ENCODE peak calls at places on chromosome 11, in seven cellular contexts. One of them, this sample, is unnamed.

GRCh38 chr11:36114095-36114494 is 170.2 kb downstream of the LDLRAD3 start:
- DNase-seq in K562: no peak
- DNase-seq in bronchial epithelial cell: no peak
- DNase-seq in heart right ventricle: no peak
- DNase-seq in AG04449: no peak
- DNase-seq in HFFc6: no peak
- DNase-seq in endothelial cell: no peak
- DNase-seq in this sample: no peak

GRCh38 chr11:30479899-30480298 is 106.3 kb downstream of the MPPED2 start:
- DNase-seq in K562: no peak
- DNase-seq in bronchial epithelial cell: no peak
- DNase-seq in heart right ventricle: no peak
- DNase-seq in AG04449: no peak
- DNase-seq in HFFc6: no peak
- DNase-seq in endothelial cell: no peak
- DNase-seq in this sample: no peak

GRCh38 chr11:16902182-16902581 is 112.0 kb downstream of the PLEKHA7 start:
- DNase-seq in K562: no peak
- DNase-seq in bronchial epithelial cell: peak; percentile 99
- DNase-seq in heart right ventricle: no peak
- DNase-seq in AG04449: no peak
- DNase-seq in HFFc6: no peak
- DNase-seq in endothelial cell: no peak
- DNase-seq in this sample: no peak

GRCh38 chr11:108882211-108882831 is 217.5 kb downstream of the DDX10 start:
- DNase-seq in K562: no peak
- DNase-seq in bronchial epithelial cell: no peak
- DNase-seq in heart right ventricle: no peak
- DNase-seq in AG04449: no peak
- DNase-seq in HFFc6: no peak
- DNase-seq in endothelial cell: no peak
- DNase-seq in this sample: no peak

GRCh38 chr11:65606876-65607613 is 7.0 kb downstream of the MAP3K11 start:
- DNase-seq in K562: peak; percentile 79
- DNase-seq in bronchial epithelial cell: peak; percentile 93
- DNase-seq in heart right ventricle: peak; percentile 96
- DNase-seq in AG04449: peak; percentile 59
- DNase-seq in HFFc6: peak; percentile 45
- DNase-seq in endothelial cell: peak; percentile 91
- DNase-seq in this sample: peak; percentile 88

GRCh38 chr11:15073361-15074205 is at the start of gene CALCB:
- DNase-seq in K562: no peak
- DNase-seq in bronchial epithelial cell: peak; percentile 13
- DNase-seq in heart right ventricle: no peak
- DNase-seq in AG04449: no peak
- DNase-seq in HFFc6: no peak
- DNase-seq in endothelial cell: peak; percentile 33
- DNase-seq in this sample: no peak

GRCh38 chr11:776459-777287 is 614 bp downstream of the GATD1 start:
- DNase-seq in K562: peak; percentile 90
- DNase-seq in bronchial epithelial cell: no peak
- DNase-seq in heart right ventricle: no peak
- DNase-seq in AG04449: no peak
- DNase-seq in HFFc6: no peak
- DNase-seq in endothelial cell: peak; percentile 62
- DNase-seq in this sample: no peak

GRCh38 chr11:62613275-62613864 is 313 bp downstream of the ROM1 start:
- DNase-seq in K562: no peak
- DNase-seq in bronchial epithelial cell: no peak
- DNase-seq in heart right ventricle: no peak
- DNase-seq in AG04449: no peak
- DNase-seq in HFFc6: no peak
- DNase-seq in endothelial cell: peak; percentile 15
- DNase-seq in this sample: no peak

GRCh38 chr11:7523416-7524210 is 9.8 kb downstream of the PPFIBP2 start:
- DNase-seq in K562: no peak
- DNase-seq in bronchial epithelial cell: no peak
- DNase-seq in heart right ventricle: peak; percentile 31
- DNase-seq in AG04449: no peak
- DNase-seq in HFFc6: no peak
- DNase-seq in endothelial cell: no peak
- DNase-seq in this sample: no peak

GRCh38 chr11:71421392-71421950 is 26.7 kb downstream of the DHCR7 start:
- DNase-seq in K562: no peak
- DNase-seq in bronchial epithelial cell: no peak
- DNase-seq in heart right ventricle: no peak
- DNase-seq in AG04449: no peak
- DNase-seq in HFFc6: no peak
- DNase-seq in endothelial cell: no peak
- DNase-seq in this sample: no peak

GRCh38 chr11:3121931-3122774 is 43.0 kb downstream of the OSBPL5 start:
- DNase-seq in K562: no peak
- DNase-seq in bronchial epithelial cell: no peak
- DNase-seq in heart right ventricle: no peak
- DNase-seq in AG04449: no peak
- DNase-seq in HFFc6: no peak
- DNase-seq in endothelial cell: no peak
- DNase-seq in this sample: no peak

GRCh38 chr11:96197801-96198465 is 145.1 kb downstream of the MAML2 start:
- DNase-seq in K562: no peak
- DNase-seq in bronchial epithelial cell: no peak
- DNase-seq in heart right ventricle: no peak
- DNase-seq in AG04449: no peak
- DNase-seq in HFFc6: no peak
- DNase-seq in endothelial cell: no peak
- DNase-seq in this sample: no peak

GRCh38 chr11:14203392-14203791 is 155.6 kb downstream of the RRAS2 start:
- DNase-seq in K562: no peak
- DNase-seq in bronchial epithelial cell: no peak
- DNase-seq in heart right ventricle: no peak
- DNase-seq in AG04449: no peak
- DNase-seq in HFFc6: no peak
- DNase-seq in endothelial cell: no peak
- DNase-seq in this sample: no peak

GRCh38 chr11:12674571-12674935 is 332 bp downstream of the TEAD1 start:
- DNase-seq in K562: peak; percentile 56
- DNase-seq in bronchial epithelial cell: no peak
- DNase-seq in heart right ventricle: peak; percentile 28
- DNase-seq in AG04449: no peak
- DNase-seq in HFFc6: no peak
- DNase-seq in endothelial cell: no peak
- DNase-seq in this sample: no peak

GRCh38 chr11:36015806-36016205 is 71.9 kb downstream of the LDLRAD3 start:
- DNase-seq in K562: no peak
- DNase-seq in bronchial epithelial cell: no peak
- DNase-seq in heart right ventricle: peak; percentile 39
- DNase-seq in AG04449: no peak
- DNase-seq in HFFc6: no peak
- DNase-seq in endothelial cell: no peak
- DNase-seq in this sample: no peak

GRCh38 chr11:58179648-58180047 is 9.2 kb upstream of the OR9Q2 start:
- DNase-seq in K562: no peak
- DNase-seq in bronchial epithelial cell: no peak
- DNase-seq in heart right ventricle: no peak
- DNase-seq in AG04449: no peak
- DNase-seq in HFFc6: no peak
- DNase-seq in endothelial cell: no peak
- DNase-seq in this sample: no peak

GRCh38 chr11:11427185-11427944 is 74.3 kb upstream of the CSNK2A3 start:
- DNase-seq in K562: peak; percentile 15
- DNase-seq in bronchial epithelial cell: no peak
- DNase-seq in heart right ventricle: no peak
- DNase-seq in AG04449: no peak
- DNase-seq in HFFc6: no peak
- DNase-seq in endothelial cell: peak; percentile 10
- DNase-seq in this sample: no peak

GRCh38 chr11:88338223-88338661 is 706 bp upstream of the CTSC start:
- DNase-seq in K562: peak; percentile 31
- DNase-seq in bronchial epithelial cell: peak; percentile 84
- DNase-seq in heart right ventricle: peak; percentile 14
- DNase-seq in AG04449: no peak
- DNase-seq in HFFc6: peak; percentile 29
- DNase-seq in endothelial cell: no peak
- DNase-seq in this sample: no peak

GRCh38 chr11:106624377-106624776 is 393.9 kb downstream of the GUCY1A2 start:
- DNase-seq in K562: no peak
- DNase-seq in bronchial epithelial cell: no peak
- DNase-seq in heart right ventricle: no peak
- DNase-seq in AG04449: no peak
- DNase-seq in HFFc6: no peak
- DNase-seq in endothelial cell: no peak
- DNase-seq in this sample: no peak

GRCh38 chr11:73034777-73035176 is 107.3 kb downstream of the FCHSD2 start:
- DNase-seq in K562: no peak
- DNase-seq in bronchial epithelial cell: no peak
- DNase-seq in heart right ventricle: no peak
- DNase-seq in AG04449: no peak
- DNase-seq in HFFc6: no peak
- DNase-seq in endothelial cell: no peak
- DNase-seq in this sample: no peak

GRCh38 chr11:73034330-73034729 is 107.8 kb downstream of the FCHSD2 start:
- DNase-seq in K562: no peak
- DNase-seq in bronchial epithelial cell: no peak
- DNase-seq in heart right ventricle: no peak
- DNase-seq in AG04449: no peak
- DNase-seq in HFFc6: no peak
- DNase-seq in endothelial cell: no peak
- DNase-seq in this sample: no peak

DNA sequence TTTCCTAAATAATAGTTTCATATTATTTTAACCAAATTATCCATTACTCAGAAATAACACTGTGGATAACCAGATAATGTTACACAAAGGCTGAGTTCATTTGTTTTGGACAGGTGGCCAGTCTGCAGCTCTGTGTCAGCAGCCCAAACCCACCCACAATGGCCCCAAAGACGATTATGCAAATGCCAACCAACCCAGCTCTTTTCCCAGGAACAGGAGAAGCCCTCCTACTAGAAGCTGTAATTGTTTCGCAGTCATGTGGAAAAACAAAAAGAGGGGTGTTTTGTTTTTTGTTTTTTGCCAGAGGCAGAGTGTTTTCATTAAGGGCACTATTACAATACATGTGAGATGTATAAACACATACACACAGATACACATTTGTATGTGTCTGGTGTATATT is 102.1 kb downstream of the FCHSD2 start:
- DNase-seq in K562: no peak
- DNase-seq in bronchial epithelial cell: no peak
- DNase-seq in heart right ventricle: no peak
- DNase-seq in AG04449: no peak
- DNase-seq in HFFc6: no peak
- DNase-seq in endothelial cell: no peak
- DNase-seq in this sample: no peak
- TF ChIP-seq CTCF in K562: no peak
- TF ChIP-seq CTCF in bronchial epithelial cell: no peak
- TF ChIP-seq CTCF in heart right ventricle: no peak
- TF ChIP-seq CTCF in AG04449: no peak
- TF ChIP-seq CTCF in HFFc6: no peak
- TF ChIP-seq CTCF in endothelial cell: no peak
- TF ChIP-seq CTCF in this sample: no peak

GRCh38 chr11:77101043-77101537 is 1.6 kb upstream of the OMP start:
- DNase-seq in K562: peak; percentile 72
- DNase-seq in bronchial epithelial cell: peak; percentile 17
- DNase-seq in heart right ventricle: no peak
- DNase-seq in AG04449: no peak
- DNase-seq in HFFc6: peak; percentile 17
- DNase-seq in endothelial cell: no peak
- DNase-seq in this sample: no peak
- TF ChIP-seq CTCF in K562: peak; percentile 73
- TF ChIP-seq CTCF in bronchial epithelial cell: peak; percentile 62
- TF ChIP-seq CTCF in heart right ventricle: no peak
- TF ChIP-seq CTCF in AG04449: peak; percentile 48
- TF ChIP-seq CTCF in HFFc6: peak; percentile 80
- TF ChIP-seq CTCF in endothelial cell: peak; percentile 53
- TF ChIP-seq CTCF in this sample: peak; percentile 35

GRCh38 chr11:131186629-131187075 is 183.8 kb upstream of the NTM start:
- DNase-seq in K562: no peak
- DNase-seq in bronchial epithelial cell: peak; percentile 29
- DNase-seq in heart right ventricle: no peak
- DNase-seq in AG04449: no peak
- DNase-seq in HFFc6: no peak
- DNase-seq in endothelial cell: peak; percentile 14
- DNase-seq in this sample: no peak
- TF ChIP-seq CTCF in K562: no peak
- TF ChIP-seq CTCF in bronchial epithelial cell: no peak
- TF ChIP-seq CTCF in heart right ventricle: no peak
- TF ChIP-seq CTCF in AG04449: no peak
- TF ChIP-seq CTCF in HFFc6: no peak
- TF ChIP-seq CTCF in endothelial cell: no peak
- TF ChIP-seq CTCF in this sample: no peak

GRCh38 chr11:59679347-59679746 is 10.5 kb upstream of the PATL1 start:
- DNase-seq in K562: no peak
- DNase-seq in bronchial epithelial cell: no peak
- DNase-seq in heart right ventricle: no peak
- DNase-seq in AG04449: no peak
- DNase-seq in HFFc6: no peak
- DNase-seq in endothelial cell: no peak
- DNase-seq in this sample: no peak

GRCh38 chr11:59680287-59681154 is 11.7 kb upstream of the PATL1 start:
- DNase-seq in K562: peak; percentile 54
- DNase-seq in bronchial epithelial cell: peak; percentile 75
- DNase-seq in heart right ventricle: peak; percentile 42
- DNase-seq in AG04449: peak; percentile 31
- DNase-seq in HFFc6: peak; percentile 78
- DNase-seq in endothelial cell: peak; percentile 69
- DNase-seq in this sample: peak; percentile 63

GRCh38 chr11:59678813-59679165 is 10.0 kb upstream of the PATL1 start:
- DNase-seq in K562: no peak
- DNase-seq in bronchial epithelial cell: no peak
- DNase-seq in heart right ventricle: no peak
- DNase-seq in AG04449: no peak
- DNase-seq in HFFc6: no peak
- DNase-seq in endothelial cell: no peak
- DNase-seq in this sample: no peak

GRCh38 chr11:59676205-59676604 is 7.4 kb upstream of the PATL1 start:
- DNase-seq in K562: no peak
- DNase-seq in bronchial epithelial cell: no peak
- DNase-seq in heart right ventricle: no peak
- DNase-seq in AG04449: no peak
- DNase-seq in HFFc6: no peak
- DNase-seq in endothelial cell: no peak
- DNase-seq in this sample: no peak

DNA sequence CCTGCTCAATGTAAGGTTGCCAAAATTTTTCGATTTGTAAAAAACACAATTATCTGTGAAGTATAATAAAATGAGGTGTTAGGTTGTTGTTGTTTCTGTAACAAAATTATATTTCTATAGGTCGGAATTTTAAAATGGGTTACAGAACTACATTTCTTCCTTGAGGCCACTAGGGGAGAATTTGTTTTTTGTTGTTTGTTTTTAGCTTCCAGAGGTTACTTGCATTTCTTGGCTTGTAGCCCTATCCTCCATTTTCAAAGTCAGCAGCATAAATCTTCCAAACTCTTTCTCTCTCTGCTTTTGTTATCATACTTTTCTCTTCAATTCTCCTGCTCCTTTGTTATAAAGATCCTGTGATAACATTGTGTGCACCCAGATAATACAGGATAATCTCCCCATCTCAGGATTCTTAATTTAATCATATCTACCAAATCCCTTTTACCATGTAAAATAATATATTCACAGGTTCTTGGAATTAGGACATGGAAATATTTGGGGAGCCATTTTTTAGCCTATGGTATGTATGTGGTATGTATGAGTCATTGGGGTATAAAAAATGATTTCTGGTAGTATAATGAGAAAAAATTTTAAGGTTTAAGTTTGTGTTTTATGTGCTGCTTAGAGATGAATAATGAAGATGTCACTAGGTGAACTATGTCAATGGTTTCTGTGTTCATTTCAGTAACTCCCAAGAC is 9.4 kb upstream of the PATL1 start:
- DNase-seq in K562: no peak
- DNase-seq in bronchial epithelial cell: no peak
- DNase-seq in heart right ventricle: no peak
- DNase-seq in AG04449: no peak
- DNase-seq in HFFc6: peak; percentile 35
- DNase-seq in endothelial cell: no peak
- DNase-seq in this sample: no peak
- TF ChIP-seq CTCF in K562: no peak
- TF ChIP-seq CTCF in bronchial epithelial cell: no peak
- TF ChIP-seq CTCF in heart right ventricle: no peak
- TF ChIP-seq CTCF in AG04449: no peak
- TF ChIP-seq CTCF in HFFc6: peak; percentile 67
- TF ChIP-seq CTCF in endothelial cell: peak; percentile 34
- TF ChIP-seq CTCF in this sample: no peak